ENCODE peak calls at places on chromosomes 1 and 21, in four cellular contexts. D, H, I and T are unnamed samples.

GRCh38 chr21:44394733-44395132 is 41.3 kb downstream of the TRPM2 start:
- DNase-seq in D (no peak), H (no peak), I (no peak), T (no peak)

GRCh38 chr1:23643668-23644554 is 47.7 kb upstream of the RPL11 start:
- DNase-seq in D (no peak), H (no peak), I (no peak), T (no peak)

GRCh38 chr1:81453971-81454370 is 346.8 kb upstream of the ADGRL2 start:
- DNase-seq in D (no peak), H (no peak), I (no peak), T (no peak)

GRCh38 chr1:85200367-85200869 is 398 bp downstream of the SYDE2 start:
- DNase-seq in D (no peak), H (peak), I (peak), T (no peak)

GRCh38 chr1:178986204-178986603 is 39.5 kb upstream of the FAM20B start:
- DNase-seq in D (no peak), H (no peak), I (no peak), T (no peak)

GRCh38 chr1:8019229-8019620 is 6.9 kb downstream of the ERRFI1 start:
- DNase-seq in D (no peak), H (no peak), I (no peak), T (no peak)

GRCh38 chr1:3898994-3899775 is 887 bp downstream of the C1orf174 start:
- DNase-seq in D (peak), H (no peak), I (peak), T (no peak)

GRCh38 chr1:203239906-203240305 is 10.4 kb upstream of the CHIT1 start:
- DNase-seq in D (no peak), H (no peak), I (no peak), T (no peak)

GRCh38 chr21:33116669-33117267 is 46.8 kb downstream of the OLIG1 start:
- DNase-seq in D (no peak), H (no peak), I (no peak), T (no peak)

GRCh38 chr1:113677250-113678158 is 81.8 kb downstream of the PHTF1 start:
- DNase-seq in D (no peak), H (peak), I (peak), T (peak)

GRCh38 chr1:248752119-248752931 is 3.2 kb downstream of the LYPD8 start:
- DNase-seq in D (no peak), H (no peak), I (peak), T (no peak)

GRCh38 chr1:179166663-179167417 is 62.6 kb downstream of the ABL2 start:
- DNase-seq in D (no peak), H (no peak), I (peak), T (no peak)

GRCh38 chr1:33763406-33763805 is 100.5 kb upstream of the HMGB4 start:
- DNase-seq in D (no peak), H (no peak), I (peak), T (no peak)

GRCh38 chr1:983736-984475 is 2.0 kb upstream of the PERM1 start:
- DNase-seq in D (peak), H (peak), I (no peak), T (no peak)

GRCh38 chr1:43861337-43861736 is 72.3 kb upstream of the ARTN start:
- DNase-seq in D (no peak), H (no peak), I (peak), T (no peak)

GRCh38 chr1:225474986-225475820 is 47.4 kb upstream of the LBR start:
- DNase-seq in D (peak), H (peak), I (peak), T (peak)

DNA sequence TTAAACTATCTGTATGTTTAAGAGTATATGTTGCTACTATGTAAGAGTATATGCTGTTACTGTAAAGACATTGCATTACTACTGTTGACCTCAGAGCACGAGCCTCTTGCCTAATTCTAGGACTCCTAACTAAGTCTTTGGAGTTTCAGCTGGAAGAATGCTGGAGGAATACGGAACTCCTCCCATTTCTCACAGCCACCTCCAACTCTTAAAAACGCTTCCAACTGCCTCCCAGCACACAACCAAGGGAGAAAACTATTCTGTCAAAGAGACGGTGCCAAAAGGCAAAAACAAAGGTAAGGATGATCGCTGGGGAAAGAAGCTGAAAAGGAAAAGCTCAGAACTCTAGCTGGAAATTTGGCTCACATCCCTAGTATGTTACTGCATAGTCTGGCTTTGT is at the start of gene FMO2:
- DNase-seq in D (no peak), H (no peak), I (peak), T (no peak)
- H3K4me3 ChIP-seq in D (no peak), H (peak), I (peak), T (no peak)

GRCh38 chr1:28144203-28145135 is 32.0 kb downstream of the PTAFR start:
- DNase-seq in D (peak), H (no peak), I (peak), T (no peak)

GRCh38 chr1:28141685-28142084 is 34.8 kb downstream of the PTAFR start:
- DNase-seq in D (no peak), H (no peak), I (no peak), T (no peak)

GRCh38 chr1:28147264-28148094 is 29.0 kb downstream of the PTAFR start:
- DNase-seq in D (peak), H (no peak), I (no peak), T (no peak)

GRCh38 chr1:28145728-28146127 is 30.8 kb downstream of the PTAFR start:
- DNase-seq in D (no peak), H (no peak), I (no peak), T (no peak)

DNA sequence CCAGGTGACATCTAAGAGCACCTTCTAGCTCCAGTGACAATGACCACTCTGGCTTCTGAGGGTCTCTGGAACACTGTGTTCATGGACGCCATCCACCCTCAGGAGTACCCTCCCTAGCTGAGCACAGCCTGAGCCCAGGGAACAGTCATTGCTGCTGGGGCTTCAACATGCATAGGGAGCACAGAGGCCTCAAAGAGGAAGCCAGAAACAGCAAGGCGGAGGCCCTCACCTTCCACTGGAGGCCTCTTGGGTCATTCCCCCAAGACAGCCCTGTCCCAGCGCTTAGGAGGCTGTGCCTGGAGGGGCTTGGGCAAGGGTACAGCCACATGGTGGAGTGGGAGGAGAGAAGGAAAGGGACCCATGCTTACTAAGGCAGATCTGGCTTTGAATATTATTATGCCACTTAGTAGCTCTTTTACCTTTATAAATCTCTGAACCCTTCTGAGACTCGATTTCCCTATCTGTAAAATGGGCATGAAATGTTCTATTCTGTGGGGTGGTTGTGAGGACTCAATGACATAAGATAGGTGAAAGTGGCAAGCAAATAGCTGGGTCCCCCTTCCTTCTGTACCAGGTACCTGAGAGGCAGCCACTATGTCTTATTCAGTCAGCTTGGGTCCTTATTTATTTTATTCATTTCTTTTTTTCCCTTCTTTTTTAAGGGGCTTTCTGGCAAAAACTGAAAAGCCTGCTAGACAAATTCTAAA is 32.8 kb downstream of the PTAFR start:
- DNase-seq in D (peak), H (no peak), I (no peak), T (no peak)
- H3K4me3 ChIP-seq in D (no peak), H (no peak), I (no peak), T (no peak)

DNA sequence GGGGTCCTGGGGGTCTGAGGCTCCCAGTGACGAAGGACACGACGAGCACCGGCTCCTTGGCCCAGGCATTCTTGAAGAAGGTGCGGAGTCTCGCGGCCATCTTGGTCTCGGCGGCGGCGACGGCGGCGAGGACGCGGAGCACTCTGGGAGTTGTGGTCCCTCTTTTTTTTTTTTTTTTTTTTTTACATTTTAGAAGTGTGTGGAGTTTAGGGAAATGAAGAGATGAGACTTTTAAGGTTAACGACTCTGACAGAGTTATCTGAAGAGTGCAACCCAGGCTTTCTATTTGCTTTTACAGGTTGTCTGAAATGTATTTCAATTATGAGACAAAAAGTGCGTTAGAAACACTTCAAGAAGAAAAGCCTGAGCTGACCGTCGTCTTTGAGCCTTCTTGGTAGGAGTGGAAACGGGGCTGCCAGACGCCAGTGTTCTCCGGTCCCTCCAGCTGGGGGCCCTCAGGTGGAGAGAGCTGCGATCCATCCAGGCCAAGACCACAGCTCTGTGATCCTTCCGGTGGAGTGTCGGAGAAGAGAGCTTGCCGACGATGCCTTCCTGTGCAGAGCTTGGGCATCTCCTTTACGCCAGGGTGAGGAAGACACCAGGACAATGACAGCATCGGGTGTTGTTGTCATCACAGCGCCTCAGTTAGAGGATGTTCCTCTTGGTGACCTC is 9.7 kb downstream of the OR2B11 start:
- DNase-seq in D (peak), H (peak), I (peak), T (peak)
- H3K4me3 ChIP-seq in D (peak), H (peak), I (peak), T (peak)

GRCh38 chr21:35208117-35208516 is 159.0 kb upstream of the RUNX1 start:
- DNase-seq in D (no peak), H (no peak), I (no peak), T (no peak)

GRCh38 chr21:35204125-35204524 is 155.0 kb upstream of the RUNX1 start:
- DNase-seq in D (no peak), H (no peak), I (peak), T (no peak)

GRCh38 chr21:35204850-35205564 is 155.9 kb upstream of the RUNX1 start:
- DNase-seq in D (peak), H (peak), I (peak), T (peak)

GRCh38 chr21:35207322-35207721 is 158.2 kb upstream of the RUNX1 start:
- DNase-seq in D (no peak), H (no peak), I (no peak), T (no peak)

DNA sequence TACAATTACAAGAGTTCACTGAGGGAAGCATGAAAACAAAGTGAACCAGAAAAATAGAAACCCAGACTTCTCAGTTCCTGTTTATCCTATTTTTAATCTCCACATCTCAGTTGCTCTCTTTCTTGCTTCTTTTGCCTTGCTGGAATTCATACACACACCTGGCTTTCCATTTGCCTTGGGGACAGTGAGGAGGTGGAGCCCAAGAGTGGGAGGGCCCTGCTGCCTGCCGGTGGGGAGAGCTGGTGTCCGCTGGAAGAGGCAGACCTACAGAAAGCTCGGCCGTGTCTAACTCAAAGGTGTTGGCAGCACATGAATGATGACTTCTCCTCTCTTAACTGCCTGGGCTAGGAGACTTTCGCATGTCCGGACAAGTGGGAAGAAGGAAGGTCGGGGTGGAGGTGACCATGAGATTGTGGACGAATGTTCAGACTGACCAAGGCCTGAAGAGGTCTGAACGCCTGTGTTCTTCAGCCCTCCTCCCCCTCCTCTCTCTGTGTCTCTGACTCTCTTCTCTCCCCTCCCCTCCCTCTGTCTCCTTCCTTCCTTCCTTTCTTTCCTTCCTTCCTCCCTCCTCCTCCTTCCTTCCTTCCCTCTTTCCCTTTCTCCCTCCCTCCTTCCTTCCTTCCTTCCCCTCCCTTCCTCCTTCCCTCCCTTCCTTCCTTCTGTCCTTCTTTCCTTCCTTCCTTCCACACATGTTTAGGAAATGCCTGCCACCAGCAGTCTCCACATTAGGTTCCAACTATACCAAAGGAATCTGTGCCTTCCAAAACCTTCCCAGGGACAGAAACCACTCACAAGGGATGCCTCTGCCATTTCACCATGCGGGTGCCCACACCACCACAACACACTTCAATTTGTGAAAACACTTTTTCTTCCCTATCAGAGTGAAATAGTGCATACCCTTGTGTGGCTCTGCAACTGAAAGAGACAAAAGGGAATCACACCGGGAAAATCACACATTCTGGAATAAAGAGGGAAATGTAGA is 157.3 kb upstream of the RUNX1 start:
- DNase-seq in D (no peak), H (peak), I (no peak), T (no peak)
- H3K4me3 ChIP-seq in D (no peak), H (no peak), I (no peak), T (no peak)

GRCh38 chr1:202160377-202160940 is at the start of gene PTPN7:
- DNase-seq in D (peak), H (no peak), I (no peak), T (no peak)
- H3K4me3 ChIP-seq in D (peak), H (no peak), I (no peak), T (no peak)

GRCh38 chr1:235009074-235009473 is 119.6 kb downstream of the TOMM20 start:
- DNase-seq in D (no peak), H (no peak), I (no peak), T (peak)
- H3K4me3 ChIP-seq in D (no peak), H (no peak), I (no peak), T (no peak)

GRCh38 chr1:21523297-21523813 is 14.1 kb downstream of the ALPL start:
- DNase-seq in D (peak), H (no peak), I (no peak), T (no peak)
- H3K4me3 ChIP-seq in D (no peak), H (no peak), I (no peak), T (no peak)